ENCODE peak calls at places on chromosomes 13 and 19, in eight cellular contexts. G, W, L, S, Y, R, K and F are unnamed samples.

GRCh38 chr19:1613808-1614570 is 8.7 kb upstream of the UQCR11 start:
- DNase-seq in G (no peak), W (no peak), L (no peak), S (no peak), Y (no peak), R (no peak), K (no peak), F (no peak)

GRCh38 chr13:108437496-108437895 is 168.0 kb downstream of the TNFSF13B start:
- DNase-seq in G (peak; percentile 63), W (no peak), L (no peak), S (no peak), Y (no peak), R (no peak), K (no peak), F (no peak)

GRCh38 chr19:10706990-10707389 is 5.8 kb downstream of the QTRT1 start:
- DNase-seq in G (no peak), W (no peak), L (no peak), S (peak; percentile 27), Y (no peak), R (no peak), K (no peak), F (no peak)

GRCh38 chr19:3528539-3529211 is 10.3 kb upstream of the TEKTIP1 start:
- DNase-seq in G (no peak), W (no peak), L (no peak), S (no peak), Y (no peak), R (no peak), K (no peak), F (no peak)

GRCh38 chr19:55149078-55150003 is at the start of gene TNNT1:
- DNase-seq in G (peak; percentile 25), W (no peak), L (no peak), S (peak; percentile 92), Y (no peak), R (no peak), K (no peak), F (no peak)

GRCh38 chr13:74919914-74920313 is 562.1 kb downstream of the TBC1D4 start:
- DNase-seq in G (no peak), W (no peak), L (no peak), S (no peak), Y (no peak), R (no peak), K (no peak), F (peak; percentile 49)

GRCh38 chr19:7494416-7495098 is 5.7 kb upstream of the PEX11G start:
- DNase-seq in G (no peak), W (peak; percentile 88), L (no peak), S (peak; percentile 22), Y (no peak), R (peak; percentile 55), K (no peak), F (no peak)

GRCh38 chr13:27783111-27783510 is 9.2 kb upstream of the GSX1 start:
- DNase-seq in G (peak; percentile 30), W (no peak), L (no peak), S (no peak), Y (no peak), R (peak; percentile 22), K (no peak), F (peak; percentile 14)

GRCh38 chr19:48779636-48780035 is 24.3 kb downstream of the FGF21 start:
- DNase-seq in G (no peak), W (no peak), L (no peak), S (no peak), Y (no peak), R (no peak), K (no peak), F (no peak)

GRCh38 chr19:50224986-50225747 is 21.7 kb downstream of the MYH14 start:
- DNase-seq in G (no peak), W (no peak), L (no peak), S (no peak), Y (no peak), R (no peak), K (no peak), F (no peak)